ENCODE peak calls at places on chromosomes 6 and 20, in five cellular contexts. I, P, Z, T and K are unnamed samples.
A peak's percentile ranks its signal among the peaks of the same experiment; 100 is the strongest.

GRCh38 chr20:32446301-32447100 is 88.4 kb downstream of the ASXL1 start:
- ATAC-seq in I (no peak), P (no peak), Z (no peak), T (peak; percentile 7), K (peak; percentile 6)

GRCh38 chr6:157984686-157985225 is 3.1 kb downstream of the SYNJ2 start:
- ATAC-seq in I (no peak), P (no peak), Z (no peak), T (no peak), K (no peak)

GRCh38 chr6:20203561-20204528 is 8.4 kb downstream of the MBOAT1 start:
- ATAC-seq in I (no peak), P (no peak), Z (no peak), T (peak; percentile 63), K (no peak)

GRCh38 chr6:87721311-87721710 is 19.3 kb upstream of the AKIRIN2 start:
- ATAC-seq in I (no peak), P (no peak), Z (no peak), T (no peak), K (no peak)

GRCh38 chr6:159594106-159594749 is 98.8 kb downstream of the SOD2 start:
- ATAC-seq in I (no peak), P (no peak), Z (peak; percentile 33), T (peak; percentile 4), K (no peak)

GRCh38 chr6:152070556-152070955 is 263.1 kb downstream of the ESR1 start:
- ATAC-seq in I (no peak), P (no peak), Z (no peak), T (no peak), K (no peak)

GRCh38 chr6:107846262-107846795 is 22.2 kb upstream of the SCML4 start:
- ATAC-seq in I (no peak), P (no peak), Z (no peak), T (no peak), K (no peak)

GRCh38 chr20:14310977-14311654 is 26.3 kb downstream of the FLRT3 start:
- ATAC-seq in I (no peak), P (no peak), Z (no peak), T (no peak), K (no peak)

GRCh38 chr20:4808872-4809271 is 87.2 kb downstream of the PRND start:
- ATAC-seq in I (no peak), P (no peak), Z (no peak), T (no peak), K (no peak)

GRCh38 chr20:63498950-63499332 is at the start of gene EEF1A2:
- ATAC-seq in I (no peak), P (peak; percentile 73), Z (peak; percentile 64), T (no peak), K (no peak)